ENCODE peak calls at places on chromosomes 6 and 20, in six cellular contexts. G is astrocyte of the cerebellum, S is fibroblast of mammary gland, B is ovary, Q is NCI-H2081, X is progenitor cell of endocrine pancreas. Y is an unnamed sample.

GRCh38 chr6:88680654-88681053 is 282.8 kb downstream of the RNGTT start:
- DNase-seq in G (no peak), S (peak; percentile 17), B (no peak), Q (no peak), X (no peak), Y (no peak)

GRCh38 chr6:168992696-168993185 is 260.9 kb downstream of the THBS2 start:
- DNase-seq in G (no peak), S (no peak), B (no peak), Q (no peak), X (no peak), Y (no peak)

GRCh38 chr20:9301129-9302072 is 213.0 kb upstream of the LAMP5 start:
- DNase-seq in G (peak; percentile 43), S (peak; percentile 61), B (no peak), Q (peak; percentile 84), X (no peak), Y (no peak)

GRCh38 chr6:111183702-111184517 is 96.6 kb downstream of the SLC16A10 start:
- DNase-seq in G (no peak), S (no peak), B (no peak), Q (no peak), X (no peak), Y (no peak)

GRCh38 chr20:5658897-5659296 is 91.3 kb upstream of the SHLD1 start:
- DNase-seq in G (peak; percentile 70), S (peak; percentile 90), B (peak; percentile 76), Q (peak; percentile 3), X (no peak), Y (peak; percentile 67)

GRCh38 chr20:38588303-38588702 is 7.3 kb downstream of the ADIG start:
- DNase-seq in G (no peak), S (no peak), B (no peak), Q (no peak), X (no peak), Y (no peak)

GRCh38 chr20:15005300-15005986 is 668.0 kb upstream of the FLRT3 start:
- DNase-seq in G (no peak), S (no peak), B (no peak), Q (no peak), X (no peak), Y (no peak)

GRCh38 chr6:134253681-134254080 is 64.2 kb downstream of the SGK1 start:
- DNase-seq in G (peak; percentile 24), S (peak; percentile 89), B (no peak), Q (no peak), X (no peak), Y (no peak)

GRCh38 chr6:68649669-68650068 is 14.6 kb downstream of the ADGRB3 start:
- DNase-seq in G (no peak), S (no peak), B (no peak), Q (no peak), X (no peak), Y (no peak)

GRCh38 chr6:142696123-142696522 is 248.9 kb downstream of the HIVEP2 start:
- DNase-seq in G (no peak), S (peak; percentile 17), B (no peak), Q (no peak), X (no peak), Y (no peak)

GRCh38 chr6:148869589-148869988 is 122.8 kb downstream of the UST start:
- DNase-seq in G (peak; percentile 64), S (peak; percentile 99), B (no peak), Q (no peak), X (no peak), Y (no peak)

GRCh38 chr20:56983813-56984212 is 282.6 kb downstream of the BMP7 start:
- DNase-seq in G (no peak), S (no peak), B (no peak), Q (no peak), X (no peak), Y (no peak)

GRCh38 chr6:123519191-123519510 is 117.6 kb downstream of the TRDN start:
- DNase-seq in G (no peak), S (no peak), B (no peak), Q (no peak), X (no peak), Y (peak; percentile 16)

GRCh38 chr6:85756982-85757381 is 114.3 kb upstream of the SYNCRIP start:
- DNase-seq in G (peak; percentile 22), S (peak; percentile 45), B (no peak), Q (peak; percentile 14), X (no peak), Y (no peak)

GRCh38 chr6:157058574-157058973 is 264.7 kb downstream of the TMEM242 start:
- DNase-seq in G (no peak), S (no peak), B (no peak), Q (no peak), X (no peak), Y (no peak)

GRCh38 chr20:39611901-39612300 is 649.8 kb downstream of the DHX35 start:
- DNase-seq in G (no peak), S (no peak), B (no peak), Q (no peak), X (no peak), Y (no peak)

Y was measured in uterus.